ENCODE peak calls at places on chromosome 17, in seven cellular contexts. Q, M, Z, E, J, F and T are unnamed samples.

GRCh38 chr17:8921147-8921546 is 44.4 kb downstream of the PIK3R5 start:
- DNase-seq in Q (no peak), M (no peak), Z (no peak), E (no peak), J (no peak), F (no peak), T (no peak)

GRCh38 chr17:41480136-41480535 is 815 bp downstream of the KRT35 start:
- DNase-seq in Q (no peak), M (no peak), Z (no peak), E (no peak), J (no peak), F (no peak), T (no peak)

GRCh38 chr17:19874256-19874655 is 6.5 kb upstream of the ULK2 start:
- DNase-seq in Q (no peak), M (no peak), Z (no peak), E (no peak), J (no peak), F (no peak), T (no peak)

GRCh38 chr17:72852267-72852945 is 240.1 kb downstream of the SLC39A11 start:
- DNase-seq in Q (no peak), M (no peak), Z (no peak), E (no peak), J (peak; percentile 5), F (no peak), T (no peak)

GRCh38 chr17:8253801-8254200 is 4.7 kb downstream of the PFAS start:
- DNase-seq in Q (peak; percentile 10), M (no peak), Z (no peak), E (no peak), J (peak; percentile 28), F (no peak), T (no peak)

GRCh38 chr17:81338301-81339179 is 43.4 kb upstream of the SLC38A10 start:
- DNase-seq in Q (no peak), M (no peak), Z (no peak), E (no peak), J (no peak), F (no peak), T (no peak)

GRCh38 chr17:70034158-70034557 is 40.9 kb upstream of the KCNJ16 start:
- DNase-seq in Q (no peak), M (no peak), Z (no peak), E (no peak), J (no peak), F (no peak), T (no peak)

GRCh38 chr17:46817151-46817900 is 1.2 kb downstream of the WNT3 start:
- DNase-seq in Q (no peak), M (no peak), Z (no peak), E (no peak), J (no peak), F (peak; percentile 69), T (no peak)

GRCh38 chr17:302300-302698 is 50.3 kb downstream of the RPH3AL start:
- DNase-seq in Q (no peak), M (no peak), Z (no peak), E (no peak), J (no peak), F (peak; percentile 70), T (no peak)

GRCh38 chr17:17474341-17474740 is 2.5 kb upstream of the MED9 start:
- DNase-seq in Q (no peak), M (no peak), Z (no peak), E (no peak), J (no peak), F (no peak), T (no peak)

GRCh38 chr17:49638818-49639217 is 39.1 kb downstream of the SPOP start:
- DNase-seq in Q (no peak), M (no peak), Z (no peak), E (no peak), J (no peak), F (no peak), T (no peak)

GRCh38 chr17:48497103-48497502 is 33.7 kb downstream of the HOXB1 start:
- DNase-seq in Q (no peak), M (no peak), Z (no peak), E (no peak), J (peak; percentile 86), F (no peak), T (no peak)

GRCh38 chr17:76277300-76278267 is 12.4 kb downstream of the UBALD2 start:
- DNase-seq in Q (no peak), M (no peak), Z (no peak), E (no peak), J (peak; percentile 55), F (no peak), T (no peak)

GRCh38 chr17:43431741-43432523 is 33.1 kb downstream of the ARL4D start:
- DNase-seq in Q (no peak), M (no peak), Z (no peak), E (no peak), J (no peak), F (no peak), T (no peak)

GRCh38 chr17:66753126-66753920 is 81.6 kb upstream of the CACNG5 start:
- DNase-seq in Q (no peak), M (no peak), Z (no peak), E (no peak), J (no peak), F (no peak), T (no peak)

GRCh38 chr17:32854177-32854576 is 22.7 kb downstream of the MYO1D start:
- DNase-seq in Q (no peak), M (no peak), Z (no peak), E (no peak), J (no peak), F (no peak), T (no peak)

GRCh38 chr17:82793974-82794620 is 42.2 kb downstream of the TBCD start:
- DNase-seq in Q (no peak), M (no peak), Z (no peak), E (peak; percentile 72), J (no peak), F (no peak), T (peak; percentile 66)

GRCh38 chr17:34369571-34369970 is 6.5 kb upstream of the CCL1 start:
- DNase-seq in Q (no peak), M (no peak), Z (no peak), E (no peak), J (no peak), F (no peak), T (no peak)

GRCh38 chr17:7435676-7436555 is 681 bp downstream of the TMEM102 start:
- DNase-seq in Q (no peak), M (peak; percentile 36), Z (peak; percentile 78), E (peak; percentile 54), J (peak; percentile 48), F (no peak), T (no peak)

GRCh38 chr17:41178843-41179616 is 1.0 kb upstream of the KRTAP4-2 start:
- DNase-seq in Q (no peak), M (no peak), Z (no peak), E (no peak), J (no peak), F (no peak), T (no peak)

GRCh38 chr17:62822080-62822904 is 14.2 kb upstream of the MARCHF10 start:
- DNase-seq in Q (no peak), M (no peak), Z (no peak), E (no peak), J (no peak), F (no peak), T (no peak)

GRCh38 chr17:21016826-21017225 is 26.0 kb downstream of the USP22 start:
- DNase-seq in Q (no peak), M (no peak), Z (no peak), E (no peak), J (no peak), F (no peak), T (no peak)

GRCh38 chr17:44914698-44915271 is 515 bp downstream of the GFAP start:
- DNase-seq in Q (no peak), M (no peak), Z (no peak), E (no peak), J (no peak), F (peak; percentile 80), T (no peak)

GRCh38 chr17:76138234-76138895 is 2.7 kb downstream of the FOXJ1 start:
- DNase-seq in Q (no peak), M (no peak), Z (no peak), E (no peak), J (peak; percentile 19), F (peak; percentile 94), T (peak; percentile 40)

GRCh38 chr17:16286947-16287562 is 66.2 kb downstream of the CENPV start:
- DNase-seq in Q (no peak), M (no peak), Z (no peak), E (no peak), J (no peak), F (no peak), T (no peak)

GRCh38 chr17:15377200-15377599 is 35.8 kb upstream of the TEKT3 start:
- DNase-seq in Q (no peak), M (no peak), Z (no peak), E (no peak), J (no peak), F (no peak), T (no peak)

GRCh38 chr17:1709403-1709891 is 730 bp downstream of the TLCD2 start:
- DNase-seq in Q (no peak), M (no peak), Z (no peak), E (no peak), J (peak; percentile 68), F (no peak), T (no peak)

GRCh38 chr17:51507444-51507843 is 247.1 kb downstream of the UTP18 start:
- DNase-seq in Q (no peak), M (no peak), Z (no peak), E (no peak), J (no peak), F (no peak), T (no peak)

GRCh38 chr17:16171613-16172012 is 43.7 kb downstream of the NCOR1 start:
- DNase-seq in Q (no peak), M (no peak), Z (no peak), E (no peak), J (no peak), F (no peak), T (no peak)

GRCh38 chr17:49783051-49783715 is 5.3 kb upstream of the KAT7 start:
- DNase-seq in Q (no peak), M (no peak), Z (no peak), E (no peak), J (no peak), F (no peak), T (no peak)

GRCh38 chr17:8225813-8226535 is 15.6 kb upstream of the AURKB start:
- DNase-seq in Q (peak; percentile 71), M (peak; percentile 49), Z (peak; percentile 80), E (peak; percentile 56), J (peak; percentile 88), F (no peak), T (no peak)

GRCh38 chr17:51230306-51230705 is 29.5 kb downstream of the MBTD1 start:
- DNase-seq in Q (no peak), M (no peak), Z (no peak), E (no peak), J (no peak), F (no peak), T (no peak)

GRCh38 chr17:8006836-8007680 is 4.6 kb downstream of the GUCY2D start:
- DNase-seq in Q (no peak), M (no peak), Z (no peak), E (no peak), J (no peak), F (no peak), T (no peak)

GRCh38 chr17:4806420-4806769 is 557 bp upstream of the PLD2 start:
- DNase-seq in Q (peak; percentile 18), M (no peak), Z (no peak), E (no peak), J (peak; percentile 9), F (no peak), T (peak; percentile 24)

GRCh38 chr17:61380217-61380835 is 19.3 kb upstream of the TBX2 start:
- DNase-seq in Q (no peak), M (no peak), Z (no peak), E (no peak), J (no peak), F (no peak), T (no peak)

GRCh38 chr17:1029196-1029911 is 32.4 kb downstream of the TIMM22 start:
- DNase-seq in Q (no peak), M (no peak), Z (no peak), E (peak; percentile 69), J (peak; percentile 81), F (no peak), T (no peak)

GRCh38 chr17:18959071-18959844 is 7.3 kb downstream of the SLC5A10 start:
- DNase-seq in Q (no peak), M (no peak), Z (no peak), E (no peak), J (no peak), F (peak; percentile 74), T (no peak)

GRCh38 chr17:41307647-41308046 is 1.5 kb downstream of the KRTAP16-1 start:
- DNase-seq in Q (no peak), M (no peak), Z (no peak), E (no peak), J (no peak), F (peak; percentile 74), T (peak; percentile 59)